ENCODE peak calls at places on chromosomes 4 and X, in four cellular contexts. One of them, this sample, is unnamed.

GRCh38 chr4:47913328-47913727 is 1.1 kb downstream of the NFXL1 start:
- DNase-seq in EH: peak
- DNase-seq in H9: no peak
- DNase-seq in LoVo: no peak
- DNase-seq in this sample: no peak

GRCh38 chrX:10769165-10769564 is 148.8 kb upstream of the MID1 start:
- DNase-seq in LoVo: peak
- DNase-seq in H9: no peak
- DNase-seq in EH: peak
- DNase-seq in this sample: no peak

GRCh38 chr4:4837921-4838601 is 21.4 kb upstream of the MSX1 start:
- DNase-seq in H9: peak
- DNase-seq in EH: no peak
- DNase-seq in LoVo: no peak
- DNase-seq in this sample: peak

GRCh38 chr4:11635336-11635735 is 206.6 kb upstream of the HS3ST1 start:
- DNase-seq in EH: no peak
- DNase-seq in H9: no peak
- DNase-seq in LoVo: peak
- DNase-seq in this sample: peak

GRCh38 chr4:55468724-55469123 is 73.0 kb downstream of the TMEM165 start:
- DNase-seq in EH: peak
- DNase-seq in H9: no peak
- DNase-seq in LoVo: no peak
- DNase-seq in this sample: no peak

GRCh38 chr4:159071178-159071968 is 31.5 kb upstream of the RAPGEF2 start:
- DNase-seq in H9: peak
- DNase-seq in LoVo: peak
- DNase-seq in EH: peak
- DNase-seq in this sample: peak

GRCh38 chrX:44667771-44668170 is 125.1 kb upstream of the FUNDC1 start:
- DNase-seq in H9: no peak
- DNase-seq in LoVo: no peak
- DNase-seq in EH: no peak
- DNase-seq in this sample: no peak

GRCh38 chr4:113293043-113293560 is 243.6 kb downstream of the ANK2 start:
- DNase-seq in LoVo: no peak
- DNase-seq in EH: peak
- DNase-seq in H9: no peak
- DNase-seq in this sample: no peak

GRCh38 chr4:5865896-5866599 is 26.8 kb downstream of the CRMP1 start:
- DNase-seq in EH: no peak
- DNase-seq in H9: no peak
- DNase-seq in LoVo: no peak
- DNase-seq in this sample: no peak

GRCh38 chr4:107283587-107284559 is 247.8 kb upstream of the DKK2 start:
- DNase-seq in EH: peak
- DNase-seq in H9: no peak
- DNase-seq in LoVo: no peak
- DNase-seq in this sample: peak

GRCh38 chr4:140096921-140097320 is 57.1 kb downstream of the MAML3 start:
- DNase-seq in LoVo: no peak
- DNase-seq in EH: no peak
- DNase-seq in H9: no peak
- DNase-seq in this sample: no peak

GRCh38 chrX:23637187-23637586 is 30.1 kb upstream of the PRDX4 start:
- DNase-seq in EH: no peak
- DNase-seq in H9: no peak
- DNase-seq in LoVo: no peak
- DNase-seq in this sample: no peak